ENCODE peak calls at places on chromosome 6, in five cellular contexts. Y is right cardiac atrium, H is AG10803, I is NCI-H748 treated with DMSO at 0.1 percent for 48 hours, M is amniotic stem cell. R is an unnamed sample.

GRCh38 chr6:52545050-52545843 is 31.6 kb downstream of the TRAM2 start:
- DNase-seq in M (no peak), Y (no peak), H (no peak), I (no peak), R (peak; percentile 50)

GRCh38 chr6:139569561-139569960 is 195.1 kb upstream of the CITED2 start:
- DNase-seq in I (no peak), M (no peak), Y (no peak), H (no peak), R (no peak)

GRCh38 chr6:23642849-23643248 is 483.2 kb upstream of the NRSN1 start:
- DNase-seq in M (no peak), I (no peak), Y (no peak), H (no peak), R (no peak)

GRCh38 chr6:143872211-143872610 is 7.9 kb downstream of the ZC2HC1B start:
- DNase-seq in M (no peak), Y (no peak), H (no peak), I (no peak), R (no peak)

GRCh38 chr6:130409394-130410095 is 43.7 kb downstream of the TMEM200A start:
- DNase-seq in Y (no peak), I (no peak), H (peak; percentile 49), M (no peak), R (no peak)

GRCh38 chr6:128601060-128601459 is 80.7 kb upstream of the PTPRK start:
- DNase-seq in Y (no peak), I (peak; percentile 74), H (no peak), M (no peak), R (no peak)

GRCh38 chr6:109693128-109693527 is 2.0 kb downstream of the FIG4 start:
- DNase-seq in Y (no peak), I (no peak), H (no peak), M (no peak), R (no peak)

GRCh38 chr6:115195239-115195638 is 852.4 kb upstream of the HS3ST5 start:
- DNase-seq in M (no peak), Y (no peak), I (no peak), H (no peak), R (no peak)

GRCh38 chr6:136526196-136526930 is 23.9 kb downstream of the MAP7 start:
- DNase-seq in H (peak; percentile 76), Y (peak; percentile 83), I (no peak), M (no peak), R (no peak)

GRCh38 chr6:490251-491037 is 98.9 kb downstream of the IRF4 start:
- DNase-seq in M (no peak), I (no peak), Y (no peak), H (no peak), R (no peak)

GRCh38 chr6:127855542-127856159 is 45.2 kb downstream of the THEMIS start:
- DNase-seq in M (no peak), Y (no peak), H (peak; percentile 33), I (no peak), R (no peak)

GRCh38 chr6:88365230-88365629 is 199.1 kb upstream of the CNR1 start:
- DNase-seq in I (no peak), H (no peak), M (no peak), Y (no peak), R (no peak)

GRCh38 chr6:30350519-30350918 is 5.6 kb downstream of the RPP21 start:
- DNase-seq in H (no peak), M (no peak), I (no peak), Y (no peak), R (no peak)

GRCh38 chr6:16129623-16130243 is 847 bp downstream of the MYLIP start:
- DNase-seq in I (peak; percentile 51), H (no peak), M (no peak), Y (peak; percentile 67), R (no peak)

GRCh38 chr6:134035823-134036296 is 16.6 kb downstream of the SLC2A12 start:
- DNase-seq in M (no peak), I (peak; percentile 97), Y (no peak), H (peak; percentile 48), R (no peak)

GRCh38 chr6:22250486-22250885 is 46.4 kb downstream of the PRL start:
- DNase-seq in I (peak; percentile 86), H (no peak), Y (no peak), M (no peak), R (no peak)

GRCh38 chr6:113636357-113636824 is 220.8 kb upstream of the MARCKS start:
- DNase-seq in I (no peak), M (no peak), Y (no peak), H (peak; percentile 48), R (no peak)

GRCh38 chr6:108423982-108424695 is 129.3 kb downstream of the AFG1L start:
- DNase-seq in Y (no peak), H (no peak), M (no peak), I (no peak), R (no peak)

GRCh38 chr6:81465859-81466258 is 286.6 kb downstream of the TENT5A start:
- DNase-seq in Y (no peak), M (peak; percentile 23), H (peak; percentile 46), I (peak; percentile 20), R (no peak)

GRCh38 chr6:155273438-155273837 is 9.6 kb downstream of the CLDN20 start:
- DNase-seq in M (peak; percentile 36), H (peak; percentile 81), Y (no peak), I (no peak), R (no peak)

GRCh38 chr6:133241088-133241900 is at the start of gene EYA4:
- DNase-seq in I (peak; percentile 19), Y (peak; percentile 68), H (no peak), M (no peak), R (no peak)

GRCh38 chr6:68704485-68704884 is 69.4 kb downstream of the ADGRB3 start:
- DNase-seq in I (no peak), Y (no peak), M (no peak), H (no peak), R (no peak)

GRCh38 chr6:147099974-147100373 is 104.2 kb upstream of the STXBP5 start:
- DNase-seq in H (peak; percentile 53), M (peak; percentile 87), I (no peak), Y (no peak), R (no peak)

GRCh38 chr6:15326072-15326614 is 80.3 kb downstream of the JARID2 start:
- DNase-seq in Y (no peak), M (no peak), I (no peak), H (no peak), R (no peak)

GRCh38 chr6:121435444-121436069 is at the start of gene GJA1:
- DNase-seq in Y (no peak), I (no peak), M (peak; percentile 69), H (peak; percentile 81), R (no peak)

GRCh38 chr6:153001767-153002612 is 519 bp downstream of the MTRF1L start:
- DNase-seq in Y (no peak), H (peak; percentile 19), M (no peak), I (no peak), R (no peak)

GRCh38 chr6:157741321-157741720 is 81.7 kb upstream of the SNX9 start:
- DNase-seq in Y (no peak), H (no peak), M (no peak), I (no peak), R (no peak)

GRCh38 chr6:16669227-16669626 is 92.0 kb downstream of the ATXN1 start:
- DNase-seq in M (no peak), Y (no peak), H (peak; percentile 44), I (peak; percentile 95), R (no peak)

GRCh38 chr6:145015739-145016558 is 719.4 kb downstream of the EPM2A start:
- DNase-seq in H (peak; percentile 89), M (peak; percentile 81), I (no peak), Y (no peak), R (no peak)

GRCh38 chr6:42369568-42369967 is 82.2 kb downstream of the TRERF1 start:
- DNase-seq in Y (no peak), M (no peak), H (no peak), I (no peak), R (no peak)

GRCh38 chr6:16253399-16254144 is 15.2 kb downstream of the GMPR start:
- DNase-seq in M (no peak), I (no peak), Y (no peak), H (no peak), R (no peak)

GRCh38 chr6:13302751-13303667 is 25.3 kb downstream of the TBC1D7 start:
- DNase-seq in Y (peak; percentile 67), I (no peak), H (peak; percentile 99), M (peak; percentile 80), R (peak; percentile 61)

GRCh38 chr6:154343473-154344308 is 12.9 kb downstream of the IPCEF1 start:
- DNase-seq in H (peak; percentile 44), M (no peak), I (peak; percentile 91), Y (no peak), R (no peak)

GRCh38 chr6:141169419-141169818 is 963.3 kb upstream of the GJE1 start:
- DNase-seq in Y (no peak), M (peak; percentile 55), I (no peak), H (peak; percentile 88), R (no peak)

GRCh38 chr6:85323435-85324040 is 126.3 kb upstream of the NT5E start:
- DNase-seq in M (peak; percentile 14), I (peak; percentile 64), H (peak; percentile 77), Y (peak; percentile 89), R (no peak)

GRCh38 chr6:111758608-111759293 is 114.5 kb downstream of the FYN start:
- DNase-seq in I (no peak), M (no peak), Y (no peak), H (no peak), R (no peak)

GRCh38 chr6:138035070-138035469 is 72.1 kb downstream of the PERP start:
- DNase-seq in Y (no peak), H (no peak), M (no peak), I (peak; percentile 33), R (no peak)

GRCh38 chr6:136984578-136984977 is 60.2 kb downstream of the IL20RA start:
- DNase-seq in H (no peak), I (no peak), M (no peak), Y (no peak), R (no peak)